ENCODE peak calls at places on chromosome 2, in four cellular contexts. O, I, A and B are unnamed samples.

GRCh38 chr2:200757414-200757813 is 54.3 kb upstream of the BZW1 start:
- DNase-seq in A (no peak), O (no peak), I (no peak), B (no peak)

GRCh38 chr2:10654069-10654468 is 35.7 kb downstream of the NOL10 start:
- DNase-seq in I (no peak), A (no peak), O (no peak), B (no peak)

GRCh38 chr2:161104054-161104553 is 56.1 kb upstream of the TANK start:
- DNase-seq in A (no peak), I (no peak), O (no peak), B (no peak)

GRCh38 chr2:239666053-239666854 is 265.4 kb upstream of the HDAC4 start:
- DNase-seq in I (peak; percentile 9), O (no peak), A (no peak), B (no peak)

GRCh38 chr2:135667045-135667444 is 74.6 kb upstream of the UBXN4 start:
- DNase-seq in I (no peak), A (no peak), O (no peak), B (no peak)

GRCh38 chr2:169528271-169528701 is 18.8 kb downstream of the KLHL41 start:
- DNase-seq in O (peak; percentile 72), A (no peak), I (peak; percentile 67), B (no peak)

GRCh38 chr2:239719791-239720410 is 305.2 kb downstream of the NDUFA10 start:
- DNase-seq in A (no peak), I (no peak), O (no peak), B (peak; percentile 37)

GRCh38 chr2:169716938-169717690 is 16.5 kb upstream of the KLHL23 start:
- DNase-seq in O (no peak), A (no peak), I (no peak), B (no peak)

GRCh38 chr2:10932345-10933151 is 20.8 kb downstream of the KCNF1 start:
- DNase-seq in I (no peak), A (no peak), O (no peak), B (peak; percentile 64)

GRCh38 chr2:64359892-64360657 is 93.9 kb upstream of the LGALSL start:
- DNase-seq in O (peak; percentile 96), A (no peak), I (no peak), B (peak; percentile 73)

GRCh38 chr2:24012521-24013245 is 2.8 kb downstream of the MFSD2B start:
- DNase-seq in A (no peak), O (no peak), I (no peak), B (no peak)

GRCh38 chr2:134411828-134412638 is 158.2 kb downstream of the MGAT5 start:
- DNase-seq in I (peak; percentile 69), O (peak; percentile 84), A (peak; percentile 44), B (no peak)

GRCh38 chr2:195451160-195451559 is 205.9 kb upstream of the SLC39A10 start:
- DNase-seq in I (no peak), O (no peak), A (no peak), B (no peak)

GRCh38 chr2:136394136-136395060 is 276.4 kb upstream of the CXCR4 start:
- DNase-seq in O (no peak), A (no peak), I (no peak), B (no peak)

GRCh38 chr2:15435474-15435873 is 125.7 kb downstream of the NBAS start:
- DNase-seq in A (no peak), I (no peak), O (no peak), B (no peak)

GRCh38 chr2:171824086-171824485 is 70.0 kb downstream of the SLC25A12 start:
- DNase-seq in A (no peak), I (no peak), O (no peak), B (no peak)

GRCh38 chr2:237354930-237355329 is 59.0 kb downstream of the COL6A3 start:
- DNase-seq in I (no peak), O (no peak), A (no peak), B (no peak)
- TF ChIP-seq CTCF in I (no peak), O (no peak), A (no peak), B (no peak)

GRCh38 chr2:86499326-86499725 is 58.2 kb downstream of the KDM3A start:
- DNase-seq in I (no peak), O (no peak), A (no peak), B (no peak)
- H3K9me3 ChIP-seq in I (peaks cover 5% of the 10 kb centered on the region), O (no peaks in the 10 kb centered on the region), A (peaks cover 4% of the 10 kb centered on the region), B (no peaks in the 10 kb centered on the region)

DNA sequence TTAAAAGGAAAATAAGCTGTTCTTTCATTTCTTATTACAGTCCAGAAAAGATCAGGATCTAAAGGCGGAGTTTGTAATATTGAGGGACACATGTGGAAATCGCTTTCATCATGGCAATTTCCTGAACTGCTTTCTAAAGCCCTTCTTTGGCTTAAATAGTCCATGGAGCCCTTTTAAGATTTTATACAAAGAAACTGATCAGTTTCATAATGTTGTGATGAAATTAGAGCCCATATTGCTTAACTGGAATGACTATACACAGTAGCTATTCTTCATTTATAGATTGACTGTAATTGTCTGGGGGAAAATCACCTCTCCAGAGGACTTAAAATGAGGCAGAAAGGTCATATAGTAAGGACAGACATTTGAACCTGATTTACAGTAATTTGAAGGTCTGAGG is 322.2 kb downstream of the ETAA1 start:
- DNase-seq in O (no peak), I (no peak), A (no peak), B (no peak)
- H3K27ac ChIP-seq in O (no peak overlapping the region), I (no peak overlapping the region), A (no peak overlapping the region), B (no peak overlapping the region)

DNA sequence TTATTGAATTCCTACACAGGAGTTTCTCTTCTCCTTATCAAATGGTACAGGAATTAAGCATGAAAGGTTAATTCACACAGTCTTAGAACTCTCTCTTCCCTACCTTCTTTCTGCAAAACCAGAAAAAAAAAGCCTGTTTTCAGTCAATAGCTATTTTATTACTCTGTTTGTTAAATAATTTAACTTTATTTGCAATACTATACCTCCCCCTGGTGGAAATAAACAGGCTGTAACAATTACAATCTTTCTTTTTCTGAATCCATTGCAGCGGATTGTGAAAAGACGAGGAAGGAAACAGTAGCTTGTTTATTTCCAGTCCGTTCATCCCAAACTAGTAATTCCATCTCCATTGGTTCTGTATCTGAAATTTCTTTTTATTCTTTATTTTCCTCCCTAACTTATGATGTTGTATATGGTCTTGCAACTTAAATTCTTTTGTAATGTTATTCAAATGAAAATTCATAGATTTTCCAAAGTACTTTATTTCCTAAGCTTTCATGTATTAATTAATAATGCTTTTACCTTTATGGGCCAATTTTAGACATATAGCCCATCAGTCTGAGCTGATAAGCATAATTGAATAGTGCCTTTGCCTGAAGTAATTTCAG is 165.2 kb downstream of the SH3BP4 start:
- DNase-seq in A (no peak), O (no peak), I (no peak), B (no peak)
- TF ChIP-seq CTCF in A (peak; percentile 67), O (peak; percentile 78), I (peak; percentile 78), B (peak; percentile 70)

GRCh38 chr2:143873886-143874285 is 646.0 kb downstream of the ZEB2 start:
- DNase-seq in I (no peak), O (no peak), A (no peak), B (no peak)
- H3K9me3 ChIP-seq in I (no peaks in the 10 kb centered on the region), O (no peaks in the 10 kb centered on the region), A (no peaks in the 10 kb centered on the region), B (peaks cover 4% of the 10 kb centered on the region)

GRCh38 chr2:180405520-180405919 is 398.4 kb upstream of the CWC22 start:
- DNase-seq in I (no peak), A (no peak), O (no peak), B (no peak)
- H3K27ac ChIP-seq in I (no peak overlapping the region), A (no peak overlapping the region), O (no peak overlapping the region), B (no peak overlapping the region)

DNA sequence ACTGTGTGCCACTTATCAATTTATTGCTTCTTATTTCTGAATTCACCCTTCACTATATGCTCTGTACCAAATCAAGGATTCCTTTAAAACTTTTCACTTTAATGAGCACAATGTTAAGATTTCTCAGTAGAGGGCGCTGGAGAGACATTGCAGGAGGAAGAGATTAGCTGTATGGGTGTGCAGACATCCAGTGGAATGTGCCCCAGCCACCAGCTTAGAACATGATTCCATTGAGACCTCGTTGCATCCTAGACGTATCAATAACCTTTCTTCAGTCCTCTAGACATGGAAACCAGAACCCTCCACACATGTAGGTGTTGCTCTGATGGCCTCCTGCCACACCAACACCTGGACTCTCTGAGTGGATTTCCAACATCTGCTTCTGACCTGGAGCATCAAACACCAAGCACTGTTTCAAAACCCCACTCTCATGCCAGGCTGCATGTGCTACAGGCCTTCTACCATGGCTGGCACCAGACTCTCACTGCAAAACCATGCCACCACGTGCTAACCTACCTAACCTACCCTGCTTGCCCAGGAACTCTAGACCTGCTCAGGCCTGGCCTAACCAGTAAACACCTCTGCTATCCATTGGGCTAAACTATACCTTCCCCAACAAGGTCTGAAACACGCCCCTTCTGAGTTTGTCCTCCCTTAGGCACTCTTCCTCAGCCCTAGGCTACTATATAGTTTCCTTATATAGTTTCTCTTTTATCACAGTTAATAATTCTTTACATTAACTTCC is 633.2 kb upstream of the PKDCC start:
- DNase-seq in O (no peak), A (no peak), I (no peak), B (no peak)
- TF ChIP-seq CTCF in O (no peak), A (peak; percentile 27), I (no peak), B (peak; percentile 45)

GRCh38 chr2:128040166-128040771 is 12.4 kb upstream of the SAP130 start:
- DNase-seq in O (no peak), A (no peak), I (no peak), B (no peak)

GRCh38 chr2:128043041-128043440 is 15.2 kb upstream of the SAP130 start:
- DNase-seq in A (no peak), O (no peak), I (no peak), B (no peak)

GRCh38 chr2:128039535-128039934 is 11.7 kb upstream of the SAP130 start:
- DNase-seq in O (no peak), I (no peak), A (no peak), B (no peak)

GRCh38 chr2:128037624-128038023 is 9.8 kb upstream of the SAP130 start:
- DNase-seq in O (no peak), A (no peak), I (no peak), B (no peak)

DNA sequence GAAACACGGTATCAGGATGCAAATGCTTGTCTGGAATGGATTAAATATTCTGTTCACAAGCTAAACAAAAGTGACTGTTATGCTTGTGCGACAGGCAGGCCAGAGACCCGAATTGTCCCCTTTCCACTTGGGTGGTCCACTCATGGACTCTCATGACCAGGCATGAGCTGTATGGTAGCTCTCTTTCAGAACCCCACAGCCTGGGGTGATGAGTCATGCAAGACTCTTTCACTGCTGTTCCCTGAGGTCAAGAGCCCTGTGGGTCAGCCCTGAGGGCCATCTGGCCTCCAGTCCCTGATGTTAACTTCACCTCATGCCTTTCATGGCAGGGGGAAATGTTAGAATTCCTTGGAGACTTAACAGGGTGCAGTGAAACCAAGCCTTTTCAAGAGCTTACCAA is 13.7 kb upstream of the SAP130 start:
- DNase-seq in I (no peak), O (no peak), A (no peak), B (no peak)
- H3K9me3 ChIP-seq in I (peaks cover 5% of the 10 kb centered on the region), O (no peaks in the 10 kb centered on the region), A (peaks cover 38% of the 10 kb centered on the region), B (peaks cover 20% of the 10 kb centered on the region)